ENCODE peak calls at places on chromosomes 5 and 9, in six cellular contexts. One of them, this sample, is unnamed.

GRCh38 chr9:94270009-94270408 is 10.9 kb downstream of the ZNF169 start:
- DNase-seq in psoas muscle: no peak
- DNase-seq in CD8-positive, alpha-beta memory T cell: no peak
- DNase-seq in GM23248: no peak
- DNase-seq in breast epithelium: no peak
- DNase-seq in neuronal stem cell: no peak
- DNase-seq in this sample: no peak

GRCh38 chr5:138241688-138242547 is 28.8 kb upstream of the CDC23 start:
- DNase-seq in psoas muscle: peak
- DNase-seq in CD8-positive, alpha-beta memory T cell: no peak
- DNase-seq in GM23248: peak
- DNase-seq in breast epithelium: no peak
- DNase-seq in neuronal stem cell: peak
- DNase-seq in this sample: peak

GRCh38 chr5:134994560-134995156 is 27.0 kb downstream of the CATSPER3 start:
- DNase-seq in psoas muscle: no peak
- DNase-seq in CD8-positive, alpha-beta memory T cell: no peak
- DNase-seq in GM23248: no peak
- DNase-seq in breast epithelium: no peak
- DNase-seq in neuronal stem cell: no peak
- DNase-seq in this sample: no peak

GRCh38 chr9:93059097-93059959 is 827 bp downstream of the SUSD3 start:
- DNase-seq in psoas muscle: no peak
- DNase-seq in CD8-positive, alpha-beta memory T cell: peak
- DNase-seq in GM23248: no peak
- DNase-seq in breast epithelium: no peak
- DNase-seq in neuronal stem cell: no peak
- DNase-seq in this sample: no peak

GRCh38 chr9:99112750-99113417 is 8.0 kb downstream of the TGFBR1 start:
- DNase-seq in psoas muscle: no peak
- DNase-seq in CD8-positive, alpha-beta memory T cell: peak
- DNase-seq in GM23248: no peak
- DNase-seq in breast epithelium: no peak
- DNase-seq in neuronal stem cell: no peak
- DNase-seq in this sample: no peak

GRCh38 chr9:83630938-83631457 is 8.1 kb downstream of the IDNK start:
- DNase-seq in psoas muscle: no peak
- DNase-seq in CD8-positive, alpha-beta memory T cell: no peak
- DNase-seq in GM23248: no peak
- DNase-seq in breast epithelium: no peak
- DNase-seq in neuronal stem cell: peak
- DNase-seq in this sample: no peak

GRCh38 chr9:1580215-1580614 is 434.9 kb upstream of the SMARCA2 start:
- DNase-seq in psoas muscle: no peak
- DNase-seq in CD8-positive, alpha-beta memory T cell: no peak
- DNase-seq in GM23248: no peak
- DNase-seq in breast epithelium: no peak
- DNase-seq in neuronal stem cell: no peak
- DNase-seq in this sample: no peak

GRCh38 chr5:77987331-77987730 is 211.2 kb upstream of the TBCA start:
- DNase-seq in psoas muscle: no peak
- DNase-seq in CD8-positive, alpha-beta memory T cell: no peak
- DNase-seq in GM23248: no peak
- DNase-seq in breast epithelium: no peak
- DNase-seq in neuronal stem cell: no peak
- DNase-seq in this sample: no peak

GRCh38 chr9:130874783-130875182 is 21.8 kb downstream of the QRFP start:
- DNase-seq in psoas muscle: no peak
- DNase-seq in CD8-positive, alpha-beta memory T cell: no peak
- DNase-seq in GM23248: no peak
- DNase-seq in breast epithelium: no peak
- DNase-seq in neuronal stem cell: no peak
- DNase-seq in this sample: no peak

GRCh38 chr5:172929371-172929838 is 29.8 kb upstream of the RPL26L1 start:
- DNase-seq in psoas muscle: no peak
- DNase-seq in CD8-positive, alpha-beta memory T cell: no peak
- DNase-seq in GM23248: peak
- DNase-seq in breast epithelium: no peak
- DNase-seq in neuronal stem cell: no peak
- DNase-seq in this sample: no peak

GRCh38 chr5:10333154-10334006 is 20.1 kb upstream of the MARCHF6 start:
- DNase-seq in psoas muscle: peak
- DNase-seq in CD8-positive, alpha-beta memory T cell: no peak
- DNase-seq in GM23248: peak
- DNase-seq in breast epithelium: no peak
- DNase-seq in neuronal stem cell: no peak
- DNase-seq in this sample: no peak

GRCh38 chr5:161847896-161848510 is at the start of gene GABRA1:
- DNase-seq in psoas muscle: no peak
- DNase-seq in CD8-positive, alpha-beta memory T cell: no peak
- DNase-seq in GM23248: peak
- DNase-seq in breast epithelium: no peak
- DNase-seq in neuronal stem cell: peak
- DNase-seq in this sample: no peak

GRCh38 chr9:71985070-71985956 is 73.9 kb downstream of the C9orf85 start:
- DNase-seq in psoas muscle: no peak
- DNase-seq in CD8-positive, alpha-beta memory T cell: no peak
- DNase-seq in GM23248: no peak
- DNase-seq in breast epithelium: no peak
- DNase-seq in neuronal stem cell: no peak
- DNase-seq in this sample: no peak

GRCh38 chr5:54017580-54017979 is 292.8 kb downstream of the ARL15 start:
- DNase-seq in psoas muscle: no peak
- DNase-seq in CD8-positive, alpha-beta memory T cell: no peak
- DNase-seq in GM23248: no peak
- DNase-seq in breast epithelium: no peak
- DNase-seq in neuronal stem cell: no peak
- DNase-seq in this sample: no peak

GRCh38 chr5:157217289-157218024 is 36.8 kb downstream of the ITK start:
- DNase-seq in psoas muscle: no peak
- DNase-seq in CD8-positive, alpha-beta memory T cell: peak
- DNase-seq in GM23248: no peak
- DNase-seq in breast epithelium: no peak
- DNase-seq in neuronal stem cell: no peak
- DNase-seq in this sample: no peak

GRCh38 chr9:72280913-72281500 is 84.0 kb downstream of the ZFAND5 start:
- DNase-seq in psoas muscle: peak
- DNase-seq in CD8-positive, alpha-beta memory T cell: peak
- DNase-seq in GM23248: peak
- DNase-seq in breast epithelium: peak
- DNase-seq in neuronal stem cell: peak
- DNase-seq in this sample: peak

GRCh38 chr5:171299228-171299627 is 9.8 kb upstream of the TLX3 start:
- DNase-seq in psoas muscle: no peak
- DNase-seq in CD8-positive, alpha-beta memory T cell: no peak
- DNase-seq in GM23248: no peak
- DNase-seq in breast epithelium: no peak
- DNase-seq in neuronal stem cell: no peak
- DNase-seq in this sample: no peak

GRCh38 chr9:15735083-15735974 is 182.5 kb downstream of the CCDC171 start:
- DNase-seq in psoas muscle: no peak
- DNase-seq in CD8-positive, alpha-beta memory T cell: no peak
- DNase-seq in GM23248: peak
- DNase-seq in breast epithelium: no peak
- DNase-seq in neuronal stem cell: no peak
- DNase-seq in this sample: no peak

GRCh38 chr9:129863059-129863690 is 27.9 kb downstream of the USP20 start:
- DNase-seq in psoas muscle: no peak
- DNase-seq in CD8-positive, alpha-beta memory T cell: peak
- DNase-seq in GM23248: no peak
- DNase-seq in breast epithelium: no peak
- DNase-seq in neuronal stem cell: no peak
- DNase-seq in this sample: no peak

GRCh38 chr5:62742214-62742613 is 163.6 kb downstream of the LRRC70 start:
- DNase-seq in psoas muscle: no peak
- DNase-seq in CD8-positive, alpha-beta memory T cell: no peak
- DNase-seq in GM23248: no peak
- DNase-seq in breast epithelium: no peak
- DNase-seq in neuronal stem cell: no peak
- DNase-seq in this sample: no peak

GRCh38 chr9:120362446-120362845 is 217.5 kb downstream of the CDK5RAP2 start:
- DNase-seq in psoas muscle: no peak
- DNase-seq in CD8-positive, alpha-beta memory T cell: no peak
- DNase-seq in GM23248: peak
- DNase-seq in breast epithelium: no peak
- DNase-seq in neuronal stem cell: no peak
- DNase-seq in this sample: no peak

GRCh38 chr9:27425827-27426716 is 98.0 kb upstream of the IFNK start:
- DNase-seq in psoas muscle: no peak
- DNase-seq in CD8-positive, alpha-beta memory T cell: no peak
- DNase-seq in GM23248: no peak
- DNase-seq in breast epithelium: no peak
- DNase-seq in neuronal stem cell: no peak
- DNase-seq in this sample: no peak

GRCh38 chr9:27421567-27421966 is 102.5 kb upstream of the IFNK start:
- DNase-seq in psoas muscle: no peak
- DNase-seq in CD8-positive, alpha-beta memory T cell: no peak
- DNase-seq in GM23248: no peak
- DNase-seq in breast epithelium: no peak
- DNase-seq in neuronal stem cell: no peak
- DNase-seq in this sample: no peak

GRCh38 chr9:27426717-27427645 is 97.1 kb upstream of the IFNK start:
- DNase-seq in psoas muscle: no peak
- DNase-seq in CD8-positive, alpha-beta memory T cell: no peak
- DNase-seq in GM23248: peak
- DNase-seq in breast epithelium: no peak
- DNase-seq in neuronal stem cell: no peak
- DNase-seq in this sample: no peak

GRCh38 chr9:27422435-27422834 is 101.7 kb upstream of the IFNK start:
- DNase-seq in psoas muscle: no peak
- DNase-seq in CD8-positive, alpha-beta memory T cell: no peak
- DNase-seq in GM23248: no peak
- DNase-seq in breast epithelium: no peak
- DNase-seq in neuronal stem cell: no peak
- DNase-seq in this sample: no peak

DNA sequence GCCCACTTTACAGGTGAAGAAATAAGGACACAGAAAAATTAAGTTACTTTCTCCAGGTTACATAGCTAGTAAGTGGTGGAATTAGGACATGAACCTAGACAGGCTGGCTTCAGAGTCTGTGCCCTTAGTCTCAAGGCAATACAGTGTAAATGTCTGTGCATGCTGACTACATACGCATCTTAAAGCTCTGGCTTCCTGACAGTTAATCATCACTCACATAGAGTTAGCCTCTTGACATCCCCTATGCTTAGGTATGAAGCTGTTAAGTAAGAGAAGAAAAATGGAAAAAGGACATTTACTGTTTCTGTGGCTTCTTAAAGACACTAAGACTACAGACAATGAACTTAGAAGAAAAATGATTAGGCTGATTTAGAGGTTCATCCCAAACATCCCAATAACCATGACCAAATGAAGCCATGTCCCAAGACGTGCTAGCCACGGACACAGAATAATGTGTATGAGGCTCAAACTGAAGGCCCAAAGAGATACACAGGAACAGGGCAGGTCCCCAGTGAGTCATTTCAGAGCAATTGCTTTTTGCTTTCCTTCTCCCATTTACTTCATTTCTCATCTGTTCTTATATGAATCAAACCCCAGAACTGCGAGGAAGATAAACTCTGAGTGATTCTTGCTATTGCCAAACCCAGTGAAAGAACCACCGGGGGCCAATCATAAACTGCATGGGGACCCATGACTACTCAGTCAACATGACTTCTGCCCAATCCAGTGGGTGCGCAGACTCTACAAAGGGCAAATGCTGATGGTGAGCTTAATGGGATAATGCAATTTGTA is 100.0 kb upstream of the IFNK start:
- DNase-seq in psoas muscle: no peak
- DNase-seq in CD8-positive, alpha-beta memory T cell: no peak
- DNase-seq in GM23248: no peak
- DNase-seq in breast epithelium: no peak
- DNase-seq in neuronal stem cell: no peak
- DNase-seq in this sample: no peak
- H3K27ac ChIP-seq in psoas muscle: no peak
- H3K27ac ChIP-seq in CD8-positive, alpha-beta memory T cell: no peak
- H3K27ac ChIP-seq in GM23248: no peak
- H3K27ac ChIP-seq in breast epithelium: peak
- H3K27ac ChIP-seq in neuronal stem cell: no peak
- H3K27ac ChIP-seq in this sample: no peak

GRCh38 chr5:368162-369084 is 46.9 kb downstream of the AHRR start:
- DNase-seq in psoas muscle: no peak
- DNase-seq in CD8-positive, alpha-beta memory T cell: no peak
- DNase-seq in GM23248: no peak
- DNase-seq in breast epithelium: no peak
- DNase-seq in neuronal stem cell: no peak
- DNase-seq in this sample: peak
- H3K27ac ChIP-seq in psoas muscle: no peak
- H3K27ac ChIP-seq in CD8-positive, alpha-beta memory T cell: no peak
- H3K27ac ChIP-seq in GM23248: no peak
- H3K27ac ChIP-seq in breast epithelium: no peak
- H3K27ac ChIP-seq in neuronal stem cell: no peak
- H3K27ac ChIP-seq in this sample: no peak

DNA sequence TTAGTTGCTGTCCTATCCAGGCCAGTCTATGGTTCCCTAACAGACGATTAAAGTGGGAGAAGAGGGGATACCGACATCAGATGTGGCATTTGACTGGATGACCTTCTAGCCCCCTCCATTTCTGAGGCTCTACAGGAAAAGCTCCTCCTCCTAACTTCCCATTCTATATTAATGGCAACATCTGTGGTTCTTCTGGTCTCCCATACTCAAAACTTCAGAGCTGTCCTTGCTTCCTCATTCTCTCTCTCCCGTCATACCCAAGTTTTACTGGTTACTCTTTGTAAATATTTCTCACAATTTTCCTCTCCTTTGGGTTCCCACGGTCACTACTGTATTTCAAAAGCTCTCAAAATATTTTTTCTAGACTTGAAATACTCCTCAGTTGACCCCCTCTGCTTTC is 36.0 kb upstream of the IL7R start:
- DNase-seq in psoas muscle: no peak
- DNase-seq in CD8-positive, alpha-beta memory T cell: no peak
- DNase-seq in GM23248: no peak
- DNase-seq in breast epithelium: no peak
- DNase-seq in neuronal stem cell: no peak
- DNase-seq in this sample: no peak
- H3K27ac ChIP-seq in psoas muscle: no peak
- H3K27ac ChIP-seq in CD8-positive, alpha-beta memory T cell: no peak
- H3K27ac ChIP-seq in GM23248: no peak
- H3K27ac ChIP-seq in breast epithelium: no peak
- H3K27ac ChIP-seq in neuronal stem cell: no peak
- H3K27ac ChIP-seq in this sample: no peak

GRCh38 chr9:22156586-22156985 is 147.5 kb upstream of the CDKN2B start:
- DNase-seq in psoas muscle: no peak
- DNase-seq in CD8-positive, alpha-beta memory T cell: no peak
- DNase-seq in GM23248: no peak
- DNase-seq in breast epithelium: no peak
- DNase-seq in neuronal stem cell: no peak
- DNase-seq in this sample: no peak

GRCh38 chr9:22158275-22158674 is 149.2 kb upstream of the CDKN2B start:
- DNase-seq in psoas muscle: no peak
- DNase-seq in CD8-positive, alpha-beta memory T cell: no peak
- DNase-seq in GM23248: no peak
- DNase-seq in breast epithelium: no peak
- DNase-seq in neuronal stem cell: no peak
- DNase-seq in this sample: no peak

GRCh38 chr9:22157831-22158230 is 148.7 kb upstream of the CDKN2B start:
- DNase-seq in psoas muscle: no peak
- DNase-seq in CD8-positive, alpha-beta memory T cell: no peak
- DNase-seq in GM23248: no peak
- DNase-seq in breast epithelium: no peak
- DNase-seq in neuronal stem cell: no peak
- DNase-seq in this sample: no peak

GRCh38 chr9:22158983-22159382 is 149.9 kb upstream of the CDKN2B start:
- DNase-seq in psoas muscle: peak
- DNase-seq in CD8-positive, alpha-beta memory T cell: no peak
- DNase-seq in GM23248: peak
- DNase-seq in breast epithelium: no peak
- DNase-seq in neuronal stem cell: no peak
- DNase-seq in this sample: no peak

GRCh38 chr9:22157271-22157670 is 148.2 kb upstream of the CDKN2B start:
- DNase-seq in psoas muscle: no peak
- DNase-seq in CD8-positive, alpha-beta memory T cell: no peak
- DNase-seq in GM23248: no peak
- DNase-seq in breast epithelium: no peak
- DNase-seq in neuronal stem cell: no peak
- DNase-seq in this sample: no peak
- H3K27ac ChIP-seq in psoas muscle: no peak
- H3K27ac ChIP-seq in CD8-positive, alpha-beta memory T cell: no peak
- H3K27ac ChIP-seq in GM23248: no peak
- H3K27ac ChIP-seq in breast epithelium: no peak
- H3K27ac ChIP-seq in neuronal stem cell: no peak
- H3K27ac ChIP-seq in this sample: no peak